ENCODE peak calls at places on chromosomes 3 and 15, in five cellular contexts. One of them, this sample, is unnamed.

GRCh38 chr3:126124896-126125295 is 41.0 kb upstream of the SLC41A3 start:
- DNase-seq in neural progenitor cell: no peak
- DNase-seq in GM23248: no peak
- DNase-seq in fibroblast of lung: no peak
- DNase-seq in mammary epithelial cell: no peak
- DNase-seq in this sample: no peak

GRCh38 chr3:14791343-14791945 is 27.3 kb upstream of the FGD5 start:
- DNase-seq in GM23248: peak
- DNase-seq in neural progenitor cell: peak
- DNase-seq in mammary epithelial cell: peak
- DNase-seq in fibroblast of lung: peak
- DNase-seq in this sample: peak

GRCh38 chr3:30502742-30503073 is 103.7 kb upstream of the TGFBR2 start:
- DNase-seq in GM23248: peak
- DNase-seq in neural progenitor cell: no peak
- DNase-seq in fibroblast of lung: peak
- DNase-seq in mammary epithelial cell: peak
- DNase-seq in this sample: peak

GRCh38 chr3:149448331-149448831 is 26.1 kb upstream of the TM4SF4 start:
- DNase-seq in fibroblast of lung: peak
- DNase-seq in mammary epithelial cell: peak
- DNase-seq in neural progenitor cell: no peak
- DNase-seq in GM23248: peak
- DNase-seq in this sample: peak

GRCh38 chr3:145450018-145450682 is 710.8 kb downstream of the PLOD2 start:
- DNase-seq in fibroblast of lung: no peak
- DNase-seq in neural progenitor cell: no peak
- DNase-seq in GM23248: no peak
- DNase-seq in mammary epithelial cell: no peak
- DNase-seq in this sample: peak

GRCh38 chr15:85943825-85944224 is 135.8 kb upstream of the AGBL1 start:
- DNase-seq in neural progenitor cell: no peak
- DNase-seq in mammary epithelial cell: no peak
- DNase-seq in fibroblast of lung: no peak
- DNase-seq in GM23248: no peak
- DNase-seq in this sample: no peak

GRCh38 chr3:131303848-131304247 is 77.7 kb upstream of the NUDT16 start:
- DNase-seq in fibroblast of lung: peak
- DNase-seq in mammary epithelial cell: peak
- DNase-seq in neural progenitor cell: no peak
- DNase-seq in GM23248: peak
- DNase-seq in this sample: peak

GRCh38 chr15:70048196-70048565 is 49.5 kb downstream of the TLE3 start:
- DNase-seq in neural progenitor cell: no peak
- DNase-seq in GM23248: no peak
- DNase-seq in mammary epithelial cell: no peak
- DNase-seq in fibroblast of lung: no peak
- DNase-seq in this sample: no peak

GRCh38 chr3:48716508-48716981 is 476 bp downstream of the IP6K2 start:
- DNase-seq in fibroblast of lung: peak
- DNase-seq in mammary epithelial cell: no peak
- DNase-seq in neural progenitor cell: peak
- DNase-seq in GM23248: peak
- DNase-seq in this sample: no peak

DNA sequence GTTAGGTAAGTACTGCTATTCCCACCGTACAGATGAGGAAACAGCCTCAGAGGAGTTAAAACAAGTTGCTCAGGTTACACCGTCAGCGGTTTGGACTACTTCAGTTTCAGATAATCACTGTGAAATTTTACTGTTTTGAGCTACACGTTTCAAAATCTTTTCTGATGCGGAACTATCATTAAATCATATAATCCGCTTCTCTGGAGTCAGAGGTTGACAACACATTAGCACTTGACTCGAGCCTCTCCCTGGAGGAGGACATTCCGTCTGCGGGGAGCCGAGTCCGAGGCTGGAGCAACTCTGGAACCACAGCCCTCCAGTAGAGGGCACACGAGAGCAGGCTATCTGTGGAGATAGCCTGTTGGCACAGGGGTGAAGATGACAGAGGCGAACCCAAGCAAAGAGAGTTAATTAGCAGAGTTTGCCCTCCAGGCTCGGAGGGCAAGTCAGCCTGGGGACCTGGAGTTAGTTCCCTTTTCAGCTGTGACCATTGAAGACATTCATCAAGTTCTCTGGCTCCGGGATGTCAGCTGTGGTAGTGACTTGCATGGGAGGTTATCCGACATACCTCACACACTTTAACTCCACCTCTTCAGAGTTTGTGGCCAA is 131.2 kb downstream of the IGF1R start:
- DNase-seq in neural progenitor cell: peak
- DNase-seq in mammary epithelial cell: peak
- DNase-seq in GM23248: peak
- DNase-seq in fibroblast of lung: peak
- DNase-seq in this sample: peak
- H3K4me2 ChIP-seq in neural progenitor cell: no peak
- H3K4me2 ChIP-seq in mammary epithelial cell: peak
- H3K4me2 ChIP-seq in GM23248: peak
- H3K4me2 ChIP-seq in fibroblast of lung: no peak
- H3K4me2 ChIP-seq in this sample: peak

GRCh38 chr3:64444619-64445317 is 219.5 kb upstream of the PRICKLE2 start:
- DNase-seq in GM23248: peak
- DNase-seq in fibroblast of lung: no peak
- DNase-seq in mammary epithelial cell: no peak
- DNase-seq in neural progenitor cell: peak
- DNase-seq in this sample: no peak
- H3K4me2 ChIP-seq in GM23248: peak
- H3K4me2 ChIP-seq in fibroblast of lung: peak
- H3K4me2 ChIP-seq in mammary epithelial cell: peak
- H3K4me2 ChIP-seq in neural progenitor cell: peak
- H3K4me2 ChIP-seq in this sample: peak

GRCh38 chr3:108006901-108007331 is 83.9 kb downstream of the CD47 start:
- DNase-seq in mammary epithelial cell: no peak
- DNase-seq in GM23248: peak
- DNase-seq in neural progenitor cell: no peak
- DNase-seq in fibroblast of lung: peak
- DNase-seq in this sample: no peak
- H3K4me2 ChIP-seq in mammary epithelial cell: peak
- H3K4me2 ChIP-seq in GM23248: no peak
- H3K4me2 ChIP-seq in neural progenitor cell: no peak
- H3K4me2 ChIP-seq in fibroblast of lung: no peak
- H3K4me2 ChIP-seq in this sample: peak

DNA sequence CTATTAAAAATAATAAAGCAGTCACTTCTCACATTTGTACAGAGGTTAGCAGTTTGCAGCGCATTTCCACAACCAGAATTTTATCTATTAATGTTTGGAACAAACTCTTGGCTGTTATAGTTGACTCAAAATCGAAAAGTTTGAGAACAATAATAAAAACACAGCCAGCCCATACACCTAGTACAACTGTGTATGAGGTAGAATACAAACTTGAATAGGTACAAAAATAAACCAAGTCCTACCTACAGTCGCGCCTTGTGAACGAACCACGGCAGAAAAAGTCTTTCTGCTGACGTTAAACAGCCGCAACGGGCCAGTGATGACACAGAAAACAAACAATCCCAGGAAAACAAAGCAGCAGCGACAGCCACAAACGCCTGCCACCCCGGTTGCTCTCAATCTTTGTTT is 3.2 kb downstream of the FOXL2 start:
- DNase-seq in mammary epithelial cell: no peak
- DNase-seq in fibroblast of lung: peak
- DNase-seq in neural progenitor cell: peak
- DNase-seq in GM23248: no peak
- DNase-seq in this sample: peak
- H3K4me2 ChIP-seq in mammary epithelial cell: no peak
- H3K4me2 ChIP-seq in fibroblast of lung: no peak
- H3K4me2 ChIP-seq in neural progenitor cell: peak
- H3K4me2 ChIP-seq in GM23248: no peak
- H3K4me2 ChIP-seq in this sample: peak

DNA sequence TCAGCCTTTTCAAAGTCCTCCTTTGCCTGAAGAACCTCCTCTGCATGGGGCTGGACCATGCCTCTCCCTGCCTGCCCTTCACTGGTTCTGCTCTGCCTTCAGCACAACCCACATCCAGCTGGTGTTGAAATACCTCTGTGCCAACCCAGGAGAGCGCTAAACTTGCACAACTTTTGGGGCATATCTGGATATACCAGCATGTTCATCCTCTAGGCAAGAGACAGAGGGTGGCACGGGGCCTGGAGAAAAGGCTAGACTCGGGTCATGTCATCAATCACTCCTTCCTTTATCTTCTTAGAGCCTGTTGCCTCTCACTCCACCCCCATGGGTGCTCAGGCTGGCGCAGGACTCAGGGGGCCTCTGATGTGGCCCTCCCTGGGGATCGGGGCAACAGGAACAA is 4.8 kb downstream of the SEMA4B start:
- DNase-seq in GM23248: no peak
- DNase-seq in mammary epithelial cell: no peak
- DNase-seq in neural progenitor cell: no peak
- DNase-seq in fibroblast of lung: no peak
- DNase-seq in this sample: no peak
- H3K4me2 ChIP-seq in GM23248: no peak
- H3K4me2 ChIP-seq in mammary epithelial cell: no peak
- H3K4me2 ChIP-seq in neural progenitor cell: no peak
- H3K4me2 ChIP-seq in fibroblast of lung: no peak
- H3K4me2 ChIP-seq in this sample: no peak

GRCh38 chr3:23459437-23459836 is 256.3 kb downstream of the UBE2E2 start:
- DNase-seq in fibroblast of lung: no peak
- DNase-seq in mammary epithelial cell: no peak
- DNase-seq in GM23248: no peak
- DNase-seq in neural progenitor cell: no peak
- DNase-seq in this sample: no peak

GRCh38 chr3:23459915-23460546 is 256.9 kb downstream of the UBE2E2 start:
- DNase-seq in GM23248: peak
- DNase-seq in mammary epithelial cell: no peak
- DNase-seq in neural progenitor cell: no peak
- DNase-seq in fibroblast of lung: no peak
- DNase-seq in this sample: no peak

GRCh38 chr3:23455775-23456174 is 252.6 kb downstream of the UBE2E2 start:
- DNase-seq in fibroblast of lung: peak
- DNase-seq in neural progenitor cell: no peak
- DNase-seq in GM23248: peak
- DNase-seq in mammary epithelial cell: peak
- DNase-seq in this sample: peak

GRCh38 chr3:23455084-23455483 is 252.0 kb downstream of the UBE2E2 start:
- DNase-seq in GM23248: peak
- DNase-seq in neural progenitor cell: no peak
- DNase-seq in fibroblast of lung: peak
- DNase-seq in mammary epithelial cell: peak
- DNase-seq in this sample: peak

DNA sequence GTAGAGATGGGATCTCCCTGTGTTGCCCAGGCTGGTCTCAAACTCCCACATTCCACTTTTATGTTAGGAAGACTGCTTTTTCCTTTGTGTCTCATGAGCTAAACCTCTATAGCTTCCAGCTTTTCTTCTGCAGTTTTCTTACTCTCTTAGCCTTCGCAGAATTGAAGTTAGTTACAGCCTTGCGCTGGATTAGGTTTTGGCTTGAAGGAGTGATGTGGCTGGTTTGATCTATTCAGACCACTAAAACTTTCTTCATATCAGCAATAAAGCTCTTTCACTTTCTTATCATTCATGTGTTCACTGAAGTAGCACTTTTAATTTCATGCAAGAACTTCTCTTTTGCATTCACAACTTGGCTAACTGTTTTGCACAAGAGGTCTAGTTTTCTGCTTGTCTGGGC is 254.6 kb downstream of the UBE2E2 start:
- DNase-seq in mammary epithelial cell: no peak
- DNase-seq in fibroblast of lung: no peak
- DNase-seq in GM23248: no peak
- DNase-seq in neural progenitor cell: no peak
- DNase-seq in this sample: no peak
- H3K4me2 ChIP-seq in mammary epithelial cell: no peak
- H3K4me2 ChIP-seq in fibroblast of lung: no peak
- H3K4me2 ChIP-seq in GM23248: no peak
- H3K4me2 ChIP-seq in neural progenitor cell: no peak
- H3K4me2 ChIP-seq in this sample: no peak

DNA sequence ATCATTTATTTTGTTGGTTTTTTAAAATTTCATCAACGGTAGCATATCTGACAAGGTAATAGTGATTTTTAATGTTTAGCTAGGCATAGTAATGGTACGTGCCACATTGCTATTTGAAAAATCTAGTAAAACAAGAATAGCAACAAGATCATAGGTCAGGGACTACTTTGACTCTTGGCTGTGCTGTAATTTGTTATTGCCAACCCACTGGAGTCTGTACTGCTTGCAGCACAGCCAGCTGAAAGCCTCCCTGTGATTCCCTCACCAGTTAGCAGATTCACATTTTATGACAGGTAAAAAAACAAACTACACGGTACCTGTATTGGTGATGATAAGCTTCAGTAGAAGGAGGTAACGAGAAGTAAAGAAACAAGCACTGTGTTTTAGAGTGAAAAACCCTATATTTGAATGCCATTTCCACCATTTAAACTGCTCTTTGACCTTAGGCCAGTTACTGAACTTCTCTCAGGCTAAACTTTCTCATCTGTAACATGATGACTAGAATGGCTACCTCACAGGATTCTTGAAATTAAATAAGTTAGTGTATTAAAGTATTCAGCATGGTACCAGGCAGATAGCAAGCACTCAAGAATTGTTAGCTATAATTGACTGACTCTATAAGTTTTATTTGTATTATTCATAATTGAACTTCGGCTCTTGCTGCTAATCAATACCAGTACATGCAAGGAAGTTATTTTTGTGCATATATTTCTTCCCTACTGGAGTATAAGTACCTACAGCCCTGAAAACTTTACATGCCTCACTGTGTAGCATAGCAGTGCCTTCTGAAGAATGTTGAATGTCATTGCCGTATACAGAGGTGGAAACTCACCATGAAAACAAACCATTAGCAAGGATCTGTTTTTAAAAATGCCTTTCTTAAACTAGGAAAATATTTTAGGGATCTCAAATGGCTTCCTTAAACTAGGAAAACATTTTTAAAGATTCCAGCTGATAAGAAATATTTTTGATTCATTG is 16.1 kb downstream of the FILIP1L start:
- DNase-seq in fibroblast of lung: no peak
- DNase-seq in GM23248: no peak
- DNase-seq in neural progenitor cell: no peak
- DNase-seq in mammary epithelial cell: no peak
- DNase-seq in this sample: peak
- H3K4me2 ChIP-seq in fibroblast of lung: no peak
- H3K4me2 ChIP-seq in GM23248: no peak
- H3K4me2 ChIP-seq in neural progenitor cell: no peak
- H3K4me2 ChIP-seq in mammary epithelial cell: no peak
- H3K4me2 ChIP-seq in this sample: peak

GRCh38 chr3:23206371-23206770 is 3.2 kb downstream of the UBE2E2 start:
- DNase-seq in mammary epithelial cell: no peak
- DNase-seq in GM23248: no peak
- DNase-seq in fibroblast of lung: no peak
- DNase-seq in neural progenitor cell: no peak
- DNase-seq in this sample: no peak
- H3K4me2 ChIP-seq in mammary epithelial cell: peak
- H3K4me2 ChIP-seq in GM23248: no peak
- H3K4me2 ChIP-seq in fibroblast of lung: peak
- H3K4me2 ChIP-seq in neural progenitor cell: peak
- H3K4me2 ChIP-seq in this sample: no peak

GRCh38 chr15:65212097-65212496 is 824 bp upstream of the CILP start:
- DNase-seq in mammary epithelial cell: no peak
- DNase-seq in fibroblast of lung: no peak
- DNase-seq in GM23248: peak
- DNase-seq in neural progenitor cell: peak
- DNase-seq in this sample: no peak
- H3K4me2 ChIP-seq in mammary epithelial cell: no peak
- H3K4me2 ChIP-seq in fibroblast of lung: no peak
- H3K4me2 ChIP-seq in GM23248: no peak
- H3K4me2 ChIP-seq in neural progenitor cell: no peak
- H3K4me2 ChIP-seq in this sample: no peak